ENCODE peak calls at places on chromosomes 6 and 20, in five cellular contexts. One of them, this sample, is unnamed. For H3K79me2, the result is how much of the 10 kb centered on the place peaks cover.

GRCh38 chr20:18504479-18505060 is 3.2 kb upstream of the SEC23B start:
- DNase-seq in neural progenitor cell: no peak
- DNase-seq in GM23248: peak
- DNase-seq in DND-41: no peak
- DNase-seq in K562: no peak
- DNase-seq in this sample: no peak

GRCh38 chr20:22861231-22861980 is 173.7 kb upstream of the SSTR4 start:
- DNase-seq in neural progenitor cell: no peak
- DNase-seq in GM23248: peak
- DNase-seq in DND-41: no peak
- DNase-seq in K562: no peak
- DNase-seq in this sample: no peak

GRCh38 chr6:139743629-139744028 is 369.2 kb upstream of the CITED2 start:
- DNase-seq in neural progenitor cell: no peak
- DNase-seq in GM23248: peak
- DNase-seq in DND-41: no peak
- DNase-seq in K562: no peak
- DNase-seq in this sample: peak

GRCh38 chr6:166575190-166575589 is 11.3 kb downstream of the RAMACL start:
- DNase-seq in neural progenitor cell: no peak
- DNase-seq in GM23248: peak
- DNase-seq in DND-41: no peak
- DNase-seq in K562: no peak
- DNase-seq in this sample: no peak

GRCh38 chr20:46438156-46438750 is 31.8 kb upstream of the ELMO2 start:
- DNase-seq in neural progenitor cell: peak
- DNase-seq in GM23248: peak
- DNase-seq in DND-41: peak
- DNase-seq in K562: peak
- DNase-seq in this sample: peak

GRCh38 chr20:60977896-60978295 is 274.2 kb upstream of the CDH4 start:
- DNase-seq in neural progenitor cell: no peak
- DNase-seq in GM23248: no peak
- DNase-seq in DND-41: no peak
- DNase-seq in K562: no peak
- DNase-seq in this sample: no peak

GRCh38 chr20:57876163-57876562 is 166.3 kb upstream of the PMEPA1 start:
- DNase-seq in neural progenitor cell: no peak
- DNase-seq in GM23248: no peak
- DNase-seq in DND-41: no peak
- DNase-seq in K562: no peak
- DNase-seq in this sample: no peak

GRCh38 chr20:37266940-37267683 is 5.5 kb upstream of the GHRH start:
- DNase-seq in neural progenitor cell: no peak
- DNase-seq in GM23248: no peak
- DNase-seq in DND-41: no peak
- DNase-seq in K562: no peak
- DNase-seq in this sample: no peak

GRCh38 chr6:22880686-22881433 is 311.5 kb downstream of the HDGFL1 start:
- DNase-seq in neural progenitor cell: no peak
- DNase-seq in GM23248: peak
- DNase-seq in DND-41: no peak
- DNase-seq in K562: no peak
- DNase-seq in this sample: peak

GRCh38 chr6:73299171-73300073 is 36.4 kb upstream of the KHDC1 start:
- DNase-seq in neural progenitor cell: no peak
- DNase-seq in GM23248: peak
- DNase-seq in DND-41: no peak
- DNase-seq in K562: no peak
- DNase-seq in this sample: peak

GRCh38 chr6:141965016-141965545 is 167.6 kb upstream of the GJE1 start:
- DNase-seq in neural progenitor cell: no peak
- DNase-seq in GM23248: no peak
- DNase-seq in DND-41: no peak
- DNase-seq in K562: no peak
- DNase-seq in this sample: no peak

GRCh38 chr6:39440039-39440426 is 117.5 kb upstream of the KCNK16 start:
- DNase-seq in neural progenitor cell: no peak
- DNase-seq in GM23248: peak
- DNase-seq in DND-41: no peak
- DNase-seq in K562: no peak
- DNase-seq in this sample: peak

GRCh38 chr6:104161960-104162669 is 697.6 kb downstream of the HACE1 start:
- DNase-seq in neural progenitor cell: no peak
- DNase-seq in GM23248: peak
- DNase-seq in DND-41: no peak
- DNase-seq in K562: no peak
- DNase-seq in this sample: no peak

GRCh38 chr20:14235355-14235754 is 102.1 kb downstream of the FLRT3 start:
- DNase-seq in neural progenitor cell: no peak
- DNase-seq in GM23248: peak
- DNase-seq in DND-41: no peak
- DNase-seq in K562: no peak
- DNase-seq in this sample: peak

GRCh38 chr6:15796130-15796766 is 133.4 kb upstream of the DTNBP1 start:
- DNase-seq in neural progenitor cell: no peak
- DNase-seq in GM23248: peak
- DNase-seq in DND-41: no peak
- DNase-seq in K562: no peak
- DNase-seq in this sample: no peak

GRCh38 chr6:46473866-46474265 is 17.4 kb downstream of the RCAN2 start:
- DNase-seq in neural progenitor cell: no peak
- DNase-seq in GM23248: peak
- DNase-seq in DND-41: no peak
- DNase-seq in K562: no peak
- DNase-seq in this sample: no peak

GRCh38 chr20:44643596-44644383 is 7.7 kb downstream of the ADA start:
- DNase-seq in neural progenitor cell: peak
- DNase-seq in GM23248: peak
- DNase-seq in DND-41: peak
- DNase-seq in K562: no peak
- DNase-seq in this sample: peak
- H3K79me2 ChIP-seq in neural progenitor cell: under half
- H3K79me2 ChIP-seq in GM23248: under half
- H3K79me2 ChIP-seq in DND-41: half or more
- H3K79me2 ChIP-seq in K562: under half
- H3K79me2 ChIP-seq in this sample: under half

DNA sequence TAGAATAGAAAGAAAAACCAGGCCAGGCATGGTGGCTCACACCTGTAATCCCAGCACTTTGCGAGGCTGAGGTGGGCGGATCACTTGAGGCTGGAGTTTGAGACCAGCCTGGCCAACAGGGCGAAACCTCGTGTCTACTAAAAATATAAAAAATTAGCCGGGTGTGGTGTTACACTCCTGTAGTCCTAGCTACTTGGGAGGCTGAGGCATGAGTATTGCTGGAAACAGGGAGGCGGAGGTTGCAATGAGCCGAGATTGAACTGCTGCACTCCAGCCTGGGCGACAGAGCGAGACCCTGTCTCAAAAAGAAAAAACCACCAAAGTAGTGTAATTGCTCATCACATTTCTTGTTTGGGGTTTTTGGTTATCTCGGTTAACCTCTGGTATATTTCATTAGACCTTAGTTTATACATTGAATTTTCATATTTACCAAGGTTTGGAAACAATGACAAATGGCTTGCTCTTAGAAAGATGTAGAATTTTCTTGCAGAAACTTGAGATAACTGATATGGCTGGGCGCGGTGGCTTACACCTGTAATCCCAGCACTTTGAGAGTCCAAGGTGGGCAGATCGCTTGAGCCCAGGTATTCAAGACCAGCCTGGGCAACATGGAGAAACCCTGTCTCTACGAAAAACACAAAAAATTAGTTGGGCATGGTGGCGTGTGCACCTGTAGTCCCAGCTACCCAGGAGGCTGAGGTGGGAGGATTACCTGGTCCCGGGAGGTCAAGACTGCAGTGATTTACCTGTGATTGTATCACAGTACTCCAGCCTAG is 14.2 kb downstream of the ITCH start:
- DNase-seq in neural progenitor cell: no peak
- DNase-seq in GM23248: no peak
- DNase-seq in DND-41: no peak
- DNase-seq in K562: no peak
- DNase-seq in this sample: no peak
- H3K79me2 ChIP-seq in neural progenitor cell: half or more
- H3K79me2 ChIP-seq in GM23248: half or more
- H3K79me2 ChIP-seq in DND-41: half or more
- H3K79me2 ChIP-seq in K562: half or more
- H3K79me2 ChIP-seq in this sample: half or more

DNA sequence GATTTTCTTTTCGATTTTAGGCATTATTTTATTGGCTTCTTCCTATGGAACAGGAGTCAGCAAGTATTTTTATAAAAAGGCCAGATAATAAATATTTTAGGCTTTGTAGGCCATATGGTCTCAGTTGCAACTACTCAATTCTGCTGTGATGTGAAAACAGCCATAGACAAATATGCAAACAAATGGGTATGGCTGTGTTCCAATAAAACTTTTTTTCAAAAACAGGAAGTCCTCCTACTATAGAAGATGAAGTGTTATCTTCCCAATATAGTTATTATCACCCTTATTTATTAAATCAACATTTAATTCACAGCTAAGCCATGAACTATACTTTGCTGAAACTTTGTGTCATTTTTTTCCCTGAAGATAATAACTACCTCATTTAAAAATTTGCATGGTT is 57.2 kb downstream of the CHD6 start:
- DNase-seq in neural progenitor cell: no peak
- DNase-seq in GM23248: no peak
- DNase-seq in DND-41: no peak
- DNase-seq in K562: no peak
- DNase-seq in this sample: no peak
- H3K79me2 ChIP-seq in neural progenitor cell: half or more
- H3K79me2 ChIP-seq in GM23248: half or more
- H3K79me2 ChIP-seq in DND-41: half or more
- H3K79me2 ChIP-seq in K562: half or more
- H3K79me2 ChIP-seq in this sample: half or more

GRCh38 chr20:33524261-33524660 is 34.4 kb downstream of the CBFA2T2 start:
- DNase-seq in neural progenitor cell: no peak
- DNase-seq in GM23248: no peak
- DNase-seq in DND-41: no peak
- DNase-seq in K562: no peak
- DNase-seq in this sample: no peak
- H3K79me2 ChIP-seq in neural progenitor cell: under half
- H3K79me2 ChIP-seq in GM23248: half or more
- H3K79me2 ChIP-seq in DND-41: under half
- H3K79me2 ChIP-seq in K562: under half
- H3K79me2 ChIP-seq in this sample: under half

DNA sequence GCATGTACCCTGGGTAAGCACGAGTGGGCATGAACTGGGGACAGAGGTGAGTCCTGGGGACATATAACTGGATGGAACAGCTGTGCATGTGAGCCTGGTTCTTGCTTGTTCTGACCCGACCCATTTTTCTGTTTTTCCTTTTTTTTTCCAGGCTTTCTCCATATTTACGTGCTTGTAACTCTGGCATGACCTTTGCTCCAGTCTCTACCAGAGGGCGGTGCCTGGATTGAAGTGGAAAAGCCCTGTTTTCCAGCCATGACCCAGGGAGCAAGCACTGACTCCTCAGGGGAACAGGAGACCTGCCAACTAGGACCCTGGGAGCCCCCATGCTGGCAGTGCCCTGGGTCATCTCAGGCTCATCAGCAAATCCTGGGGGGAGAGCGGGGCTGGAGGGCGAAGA is 8.0 kb downstream of the TRAF3IP2 start:
- DNase-seq in neural progenitor cell: no peak
- DNase-seq in GM23248: no peak
- DNase-seq in DND-41: no peak
- DNase-seq in K562: no peak
- DNase-seq in this sample: no peak
- H3K79me2 ChIP-seq in neural progenitor cell: under half
- H3K79me2 ChIP-seq in GM23248: half or more
- H3K79me2 ChIP-seq in DND-41: under half
- H3K79me2 ChIP-seq in K562: under half
- H3K79me2 ChIP-seq in this sample: half or more

This sample was measured in osteoblast.